ENCODE peak calls at places on chromosomes 1 and 21, in four cellular contexts. T, J, L and B are unnamed samples.

GRCh38 chr21:33608559-33608958 is 20.1 kb upstream of the DONSON start:
- DNase-seq in T (no peak), J (no peak), L (no peak), B (no peak)

GRCh38 chr21:42145569-42146250 is 73.2 kb upstream of the ABCG1 start:
- DNase-seq in T (peak), J (peak), L (peak), B (peak)

GRCh38 chr1:208132287-208132882 is 111.8 kb downstream of the PLXNA2 start:
- DNase-seq in T (peak), J (peak), L (peak), B (peak)

GRCh38 chr1:38235705-38236104 is 189.1 kb upstream of the POU3F1 start:
- DNase-seq in T (no peak), J (no peak), L (no peak), B (no peak)

GRCh38 chr1:203598736-203599135 is 27.9 kb upstream of the ATP2B4 start:
- DNase-seq in T (no peak), J (no peak), L (no peak), B (no peak)

GRCh38 chr1:168803696-168804510 is 74.9 kb upstream of the DPT start:
- DNase-seq in T (no peak), J (no peak), L (no peak), B (no peak)

GRCh38 chr1:89620664-89621063 is 12.3 kb upstream of the LRRC8C start:
- DNase-seq in T (no peak), J (no peak), L (no peak), B (no peak)

GRCh38 chr1:33280091-33280661 is 23.9 kb downstream of the ZNF362 start:
- DNase-seq in T (no peak), J (peak), L (no peak), B (no peak)

GRCh38 chr1:175034775-175035174 is 11.6 kb upstream of the MRPS14 start:
- DNase-seq in T (no peak), J (no peak), L (no peak), B (no peak)

GRCh38 chr1:57276916-57277315 is 146.9 kb downstream of the DAB1 start:
- DNase-seq in T (no peak), J (no peak), L (no peak), B (no peak)

GRCh38 chr1:5860277-5860676 is 131.9 kb downstream of the NPHP4 start:
- DNase-seq in T (no peak), J (no peak), L (no peak), B (no peak)

GRCh38 chr1:203270448-203270847 is 34.9 kb upstream of the BTG2 start:
- DNase-seq in T (no peak), J (no peak), L (no peak), B (no peak)

GRCh38 chr1:22412932-22413727 is 38.5 kb upstream of the ZBTB40 start:
- DNase-seq in T (no peak), J (no peak), L (no peak), B (no peak)

GRCh38 chr1:52558941-52559340 is 6.0 kb upstream of the TUT4 start:
- DNase-seq in T (no peak), J (no peak), L (no peak), B (no peak)

GRCh38 chr1:201826830-201827229 is 2.1 kb upstream of the IPO9 start:
- DNase-seq in T (no peak), J (no peak), L (no peak), B (no peak)

GRCh38 chr1:26321315-26322041 is 3.7 kb downstream of the CD52 start:
- DNase-seq in T (peak), J (peak), L (peak), B (peak)

GRCh38 chr1:25647863-25648262 is 31.3 kb downstream of the MAN1C1 start:
- DNase-seq in T (no peak), J (no peak), L (no peak), B (no peak)

GRCh38 chr1:41072051-41072450 is 50.5 kb upstream of the SLFNL1 start:
- DNase-seq in T (no peak), J (no peak), L (no peak), B (no peak)

GRCh38 chr1:199447906-199448305 is 579.6 kb upstream of the NR5A2 start:
- DNase-seq in T (no peak), J (no peak), L (no peak), B (no peak)

GRCh38 chr21:28671549-28672195 is 321.0 kb downstream of the LTN1 start:
- DNase-seq in T (no peak), J (no peak), L (no peak), B (no peak)

GRCh38 chr1:207486210-207486609 is 9.7 kb upstream of the CR1 start:
- DNase-seq in T (no peak), J (no peak), L (no peak), B (no peak)

GRCh38 chr1:160332516-160332915 is 10.5 kb downstream of the COPA start:
- DNase-seq in T (no peak), J (no peak), L (no peak), B (no peak)

GRCh38 chr21:45508607-45509565 is 33.4 kb downstream of the SLC19A1 start:
- DNase-seq in T (no peak), J (peak), L (no peak), B (no peak)

GRCh38 chr1:207007352-207008033 is 25.1 kb downstream of the C1orf116 start:
- DNase-seq in T (no peak), J (no peak), L (no peak), B (no peak)

GRCh38 chr1:174990382-174990999 is 9.3 kb upstream of the CACYBP start:
- DNase-seq in T (no peak), J (no peak), L (no peak), B (no peak)

GRCh38 chr1:53076721-53077598 is 14.9 kb downstream of the PODN start:
- DNase-seq in T (no peak), J (no peak), L (no peak), B (no peak)

GRCh38 chr1:27646676-27647075 is 11.7 kb upstream of the FGR start:
- DNase-seq in T (no peak), J (peak), L (no peak), B (peak)

GRCh38 chr1:188891958-188892357 is 1585.7 kb downstream of the BRINP3 start:
- DNase-seq in T (no peak), J (no peak), L (no peak), B (no peak)

GRCh38 chr1:42832636-42833265 is 13.7 kb upstream of the ZNF691 start:
- DNase-seq in T (no peak), J (no peak), L (no peak), B (no peak)

GRCh38 chr1:31135973-31136600 is 70.6 kb upstream of the PUM1 start:
- DNase-seq in T (no peak), J (no peak), L (no peak), B (no peak)

GRCh38 chr1:167482184-167482583 is 36.1 kb downstream of the CD247 start:
- DNase-seq in T (no peak), J (no peak), L (no peak), B (no peak)

GRCh38 chr1:164617607-164618564 is 58.9 kb downstream of the PBX1 start:
- DNase-seq in T (no peak), J (peak), L (no peak), B (no peak)

GRCh38 chr1:224092111-224092510 is 21.8 kb upstream of the FBXO28 start:
- DNase-seq in T (no peak), J (no peak), L (no peak), B (no peak)

GRCh38 chr1:225447001-225447615 is 19.3 kb upstream of the LBR start:
- DNase-seq in T (no peak), J (no peak), L (no peak), B (no peak)

GRCh38 chr1:9676815-9677393 is 25.4 kb downstream of the PIK3CD start:
- DNase-seq in T (no peak), J (no peak), L (no peak), B (no peak)

GRCh38 chr1:193763313-193763712 is 576.9 kb upstream of the B3GALT2 start:
- DNase-seq in T (no peak), J (no peak), L (no peak), B (no peak)
- TF ChIP-seq SPI1 in T (no peak), J (no peak), L (no peak), B (no peak)

GRCh38 chr1:233304489-233305102 is 9.1 kb upstream of the PCNX2 start:
- DNase-seq in T (no peak), J (peak), L (no peak), B (peak)
- TF ChIP-seq SPI1 in T (no peak), J (no peak), L (no peak), B (no peak)

DNA sequence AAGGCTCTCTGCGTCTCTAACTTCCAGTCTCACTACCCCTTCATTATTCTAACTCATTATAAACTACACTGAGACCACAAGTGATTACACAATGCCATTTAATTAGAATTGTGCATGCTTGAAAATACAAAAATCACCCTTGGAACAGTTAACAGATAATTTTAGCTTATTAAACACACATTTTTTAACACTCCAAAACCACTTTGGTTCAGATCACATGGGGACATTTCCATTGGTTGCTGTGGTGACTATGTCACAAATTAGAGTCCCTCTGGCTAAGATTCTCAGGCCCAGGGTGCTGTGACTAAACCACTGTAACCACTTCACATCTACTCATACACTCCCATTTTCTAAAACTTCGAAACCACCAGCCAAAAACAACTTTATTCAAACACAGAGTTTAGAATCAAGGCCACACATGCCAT is 43.0 kb downstream of the JAK1 start:
- DNase-seq in T (no peak), J (no peak), L (no peak), B (no peak)
- TF ChIP-seq SPI1 in T (no peak), J (no peak), L (no peak), B (no peak)

GRCh38 chr21:39840373-39841097 is 26.7 kb upstream of the PCP4 start:
- DNase-seq in T (no peak), J (no peak), L (no peak), B (no peak)
- TF ChIP-seq SPI1 in T (no peak), J (no peak), L (no peak), B (no peak)

GRCh38 chr1:47030170-47030805 is 6.8 kb downstream of the CYP4X1 start:
- DNase-seq in T (no peak), J (no peak), L (no peak), B (no peak)

GRCh38 chr1:47031585-47031984 is 8.1 kb downstream of the CYP4X1 start:
- DNase-seq in T (no peak), J (no peak), L (no peak), B (no peak)

GRCh38 chr1:47031059-47031458 is 7.6 kb downstream of the CYP4X1 start:
- DNase-seq in T (no peak), J (no peak), L (no peak), B (no peak)
- TF ChIP-seq SPI1 in T (no peak), J (no peak), L (no peak), B (no peak)